ENCODE peak calls at places on chromosomes 7 and 10, in ten cellular contexts. K is CD8-positive, alpha-beta T cell; F is psoas muscle; R is uterus; T is iPS DF 6.9; O is foreskin fibroblast; V is fibroblast of mammary gland; Y is epithelial cell of esophagus; B is hepatocyte; J is astrocyte of the spinal cord. Q is an unnamed sample.

GRCh38 chr7:74454059-74454947 is 597 bp downstream of the GTF2IRD1 start:
- DNase-seq in K (no peak), F (peak), R (peak), T (no peak), O (no peak), V (no peak), Y (no peak), B (peak), J (no peak), Q (no peak)

GRCh38 chr10:21078410-21079329 is 181.6 kb upstream of the NEBL start:
- DNase-seq in K (no peak), F (peak), R (peak), T (peak), O (peak), V (peak), Y (peak), B (peak), J (peak), Q (no peak)

GRCh38 chr7:2757904-2758672 is 70.1 kb downstream of the AMZ1 start:
- DNase-seq in K (peak), F (no peak), R (peak), T (no peak), O (peak), V (peak), Y (peak), B (peak), J (peak), Q (peak)

GRCh38 chr10:97320480-97321031 is 1.5 kb downstream of the FRAT1 start:
- DNase-seq in K (no peak), F (peak), R (no peak), T (no peak), O (no peak), V (no peak), Y (no peak), B (no peak), J (no peak), Q (no peak)

GRCh38 chr10:58513189-58514101 is 773 bp downstream of the BICC1 start:
- DNase-seq in K (no peak), F (peak), R (peak), T (no peak), O (peak), V (peak), Y (peak), B (peak), J (peak), Q (peak)

GRCh38 chr7:2037805-2038635 is 194.7 kb downstream of the MAD1L1 start:
- DNase-seq in K (no peak), F (peak), R (peak), T (no peak), O (peak), V (peak), Y (no peak), B (no peak), J (peak), Q (no peak)

GRCh38 chr7:55144955-55145342 is 126.1 kb downstream of the EGFR start:
- DNase-seq in K (no peak), F (no peak), R (no peak), T (no peak), O (no peak), V (no peak), Y (no peak), B (no peak), J (no peak), Q (no peak)

GRCh38 chr10:23686722-23687121 is 247.8 kb downstream of the OTUD1 start:
- DNase-seq in K (no peak), F (no peak), R (no peak), T (no peak), O (no peak), V (no peak), Y (no peak), B (no peak), J (no peak), Q (no peak)

GRCh38 chr7:82578430-82578829 is 134.9 kb upstream of the CACNA2D1 start:
- DNase-seq in K (no peak), F (no peak), R (no peak), T (no peak), O (no peak), V (peak), Y (no peak), B (no peak), J (peak), Q (peak)

GRCh38 chr10:48659790-48660189 is 24.9 kb upstream of the WDFY4 start:
- DNase-seq in K (no peak), F (no peak), R (no peak), T (no peak), O (no peak), V (no peak), Y (peak), B (no peak), J (peak), Q (no peak)

GRCh38 chr7:101121996-101122932 is 4.6 kb upstream of the SERPINE1 start:
- DNase-seq in K (no peak), F (peak), R (peak), T (no peak), O (peak), V (peak), Y (peak), B (peak), J (peak), Q (peak)

GRCh38 chr10:131868436-131868835 is 32.4 kb upstream of the PPP2R2D start:
- DNase-seq in K (no peak), F (no peak), R (no peak), T (no peak), O (no peak), V (no peak), Y (no peak), B (no peak), J (no peak), Q (no peak)

GRCh38 chr10:18599392-18599791 is 52.0 kb downstream of the NSUN6 start:
- DNase-seq in K (no peak), F (no peak), R (no peak), T (no peak), O (no peak), V (no peak), Y (no peak), B (no peak), J (no peak), Q (no peak)

GRCh38 chr10:45404087-45404769 is 30.2 kb downstream of the ALOX5 start:
- DNase-seq in K (no peak), F (no peak), R (no peak), T (no peak), O (no peak), V (no peak), Y (no peak), B (no peak), J (no peak), Q (no peak)

GRCh38 chr7:44276571-44277101 is 48.8 kb downstream of the CAMK2B start:
- DNase-seq in K (no peak), F (peak), R (no peak), T (no peak), O (no peak), V (no peak), Y (no peak), B (no peak), J (no peak), Q (no peak)

GRCh38 chr10:96292971-96293909 is 11.0 kb upstream of the DNTT start:
- DNase-seq in K (no peak), F (no peak), R (no peak), T (no peak), O (peak), V (peak), Y (peak), B (peak), J (peak), Q (peak)

GRCh38 chr10:120422459-120422858 is 34.6 kb upstream of the PLPP4 start:
- DNase-seq in K (no peak), F (no peak), R (no peak), T (no peak), O (peak), V (peak), Y (peak), B (peak), J (peak), Q (peak)

GRCh38 chr10:130866857-130867256 is 444.7 kb downstream of the TCERG1L start:
- DNase-seq in K (no peak), F (no peak), R (no peak), T (no peak), O (no peak), V (no peak), Y (no peak), B (no peak), J (no peak), Q (no peak)

GRCh38 chr10:4543943-4544540 is 282.0 kb upstream of the AKR1E2 start:
- DNase-seq in K (no peak), F (no peak), R (no peak), T (no peak), O (peak), V (peak), Y (no peak), B (no peak), J (no peak), Q (no peak)

GRCh38 chr7:20191044-20191867 is 25.9 kb downstream of the MACC1 start:
- DNase-seq in K (no peak), F (no peak), R (peak), T (no peak), O (no peak), V (no peak), Y (no peak), B (no peak), J (no peak), Q (no peak)

GRCh38 chr10:25328361-25328760 is 153.6 kb downstream of the GPR158 start:
- DNase-seq in K (no peak), F (no peak), R (no peak), T (no peak), O (no peak), V (no peak), Y (no peak), B (no peak), J (no peak), Q (no peak)

GRCh38 chr7:22430457-22430856 is 69.5 kb downstream of the STEAP1B start:
- DNase-seq in K (no peak), F (no peak), R (no peak), T (no peak), O (peak), V (peak), Y (peak), B (peak), J (peak), Q (peak)

GRCh38 chr10:84375011-84375410 is 46.6 kb downstream of the CCSER2 start:
- DNase-seq in K (peak), F (no peak), R (no peak), T (peak), O (peak), V (peak), Y (peak), B (peak), J (peak), Q (peak)

GRCh38 chr10:19713800-19714525 is 102.3 kb upstream of the PLXDC2 start:
- DNase-seq in K (no peak), F (no peak), R (peak), T (peak), O (no peak), V (peak), Y (no peak), B (no peak), J (no peak), Q (no peak)

GRCh38 chr7:151062399-151063211 is 3.2 kb downstream of the SLC4A2 start:
- DNase-seq in K (no peak), F (no peak), R (peak), T (no peak), O (no peak), V (peak), Y (peak), B (peak), J (peak), Q (no peak)

GRCh38 chr7:80764132-80764531 is 125.7 kb downstream of the CD36 start:
- DNase-seq in K (no peak), F (no peak), R (no peak), T (peak), O (no peak), V (no peak), Y (no peak), B (no peak), J (no peak), Q (no peak)

GRCh38 chr7:64685091-64685490 is 19.2 kb downstream of the ZNF107 start:
- DNase-seq in K (no peak), F (no peak), R (no peak), T (no peak), O (no peak), V (no peak), Y (no peak), B (no peak), J (no peak), Q (no peak)

GRCh38 chr7:47746468-47746867 is 164.6 kb upstream of the TNS3 start:
- DNase-seq in K (no peak), F (no peak), R (no peak), T (no peak), O (no peak), V (no peak), Y (no peak), B (no peak), J (no peak), Q (no peak)

GRCh38 chr10:71218046-71218832 is 5.9 kb downstream of the UNC5B start:
- DNase-seq in K (no peak), F (no peak), R (peak), T (no peak), O (no peak), V (peak), Y (peak), B (no peak), J (peak), Q (no peak)
- H3K4me3 ChIP-seq in K (no peak), F (peak), R (peak), T (peak), O (peak), V (peak), Y (peak), B (no peak), J (peak), Q (peak)

DNA sequence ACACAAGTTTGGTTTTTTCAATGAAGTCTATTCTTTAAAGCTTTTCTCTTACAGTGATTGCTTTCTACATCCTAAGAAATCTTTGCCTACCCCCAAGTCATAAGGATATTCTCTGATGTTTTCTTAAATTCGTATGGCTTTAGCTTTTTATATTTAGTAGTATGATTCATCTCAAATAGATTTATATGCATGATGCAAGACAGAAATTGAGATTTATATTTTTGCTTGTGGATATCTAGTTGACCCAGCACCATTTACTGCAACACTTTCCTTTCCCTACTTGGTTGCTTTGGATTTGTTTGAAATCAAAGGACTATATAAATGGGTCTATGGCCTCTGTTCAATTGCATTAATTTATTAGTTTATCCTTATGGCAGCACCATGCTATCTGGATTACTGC is 113.9 kb downstream of the ZNF438 start:
- DNase-seq in K (no peak), F (no peak), R (no peak), T (no peak), O (no peak), V (no peak), Y (no peak), B (no peak), J (no peak), Q (peak)
- H3K4me3 ChIP-seq in K (no peak), F (no peak), R (no peak), T (no peak), O (no peak), V (no peak), Y (no peak), B (no peak), J (no peak), Q (no peak)

DNA sequence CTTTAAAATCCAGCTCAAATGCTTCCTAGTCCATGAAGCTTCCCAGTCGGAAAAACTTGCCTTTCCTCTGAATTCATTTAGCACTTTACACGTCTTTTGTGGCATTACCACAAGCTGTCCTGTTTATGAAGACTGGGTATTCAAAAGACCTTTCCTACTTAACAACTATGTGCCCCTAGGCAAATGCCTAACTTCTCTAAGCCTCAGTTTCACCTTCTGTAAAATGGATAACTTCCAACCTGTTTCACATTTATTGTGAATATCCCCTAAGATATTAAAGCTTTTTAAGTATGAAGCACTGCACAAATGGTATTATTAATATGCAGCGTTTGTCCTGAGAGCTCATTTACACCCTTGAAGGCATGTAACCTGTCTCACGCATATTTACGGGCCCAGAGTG is 843 bp downstream of the CFAP70 start:
- DNase-seq in K (no peak), F (no peak), R (no peak), T (no peak), O (no peak), V (no peak), Y (no peak), B (no peak), J (no peak), Q (no peak)
- H3K4me3 ChIP-seq in K (peak), F (peak), R (peak), T (peak), O (peak), V (peak), Y (peak), B (peak), J (peak), Q (peak)

GRCh38 chr7:71424166-71424803 is 292.3 kb downstream of the GALNT17 start:
- DNase-seq in K (no peak), F (no peak), R (no peak), T (no peak), O (no peak), V (peak), Y (no peak), B (no peak), J (no peak), Q (no peak)
- H3K4me3 ChIP-seq in K (no peak), F (no peak), R (no peak), T (no peak), O (no peak), V (no peak), Y (no peak), B (no peak), J (no peak), Q (no peak)

GRCh38 chr7:94556028-94556427 is 46.4 kb downstream of the CASD1 start:
- DNase-seq in K (no peak), F (no peak), R (no peak), T (no peak), O (no peak), V (no peak), Y (no peak), B (no peak), J (no peak), Q (no peak)
- H3K4me3 ChIP-seq in K (no peak), F (no peak), R (no peak), T (no peak), O (no peak), V (no peak), Y (no peak), B (no peak), J (no peak), Q (no peak)